ENCODE peak calls at places on chromosome 4, in ten cellular contexts. E, P, Y, S, G, M, U, A, T and F are unnamed samples.
A peak's percentile ranks its signal among the peaks of the same experiment; 100 is the strongest.

GRCh38 chr4:98583265-98583664 is 75.1 kb downstream of the TSPAN5 start:
- DNase-seq in E (no peak), P (no peak), Y (no peak), S (no peak), G (no peak), M (no peak), U (no peak), A (no peak), T (no peak), F (no peak)

GRCh38 chr4:159871141-159871540 is 768.3 kb downstream of the RAPGEF2 start:
- DNase-seq in E (no peak), P (peak; percentile 20), Y (no peak), S (no peak), G (no peak), M (no peak), U (no peak), A (no peak), T (no peak), F (no peak)

GRCh38 chr4:3337811-3338210 is 45.0 kb downstream of the RGS12 start:
- DNase-seq in E (no peak), P (no peak), Y (no peak), S (no peak), G (no peak), M (no peak), U (no peak), A (no peak), T (no peak), F (no peak)

GRCh38 chr4:2887343-2887742 is 43.7 kb downstream of the ADD1 start:
- DNase-seq in E (no peak), P (no peak), Y (no peak), S (no peak), G (no peak), M (no peak), U (no peak), A (no peak), T (peak; percentile 18), F (no peak)

GRCh38 chr4:44632089-44632488 is 19.3 kb downstream of the YIPF7 start:
- DNase-seq in E (no peak), P (no peak), Y (no peak), S (no peak), G (no peak), M (no peak), U (no peak), A (no peak), T (no peak), F (no peak)

GRCh38 chr4:140136509-140136908 is 17.5 kb downstream of the MAML3 start:
- DNase-seq in E (no peak), P (no peak), Y (no peak), S (peak; percentile 47), G (no peak), M (no peak), U (no peak), A (peak; percentile 63), T (no peak), F (no peak)

GRCh38 chr4:82268050-82268825 is 105.6 kb downstream of the HNRNPD start:
- DNase-seq in E (no peak), P (peak; percentile 36), Y (no peak), S (peak; percentile 62), G (no peak), M (peak; percentile 29), U (peak; percentile 65), A (peak; percentile 50), T (no peak), F (peak; percentile 28)

GRCh38 chr4:112029642-112030235 is 115.5 kb upstream of the FAM241A start:
- DNase-seq in E (no peak), P (no peak), Y (no peak), S (peak; percentile 10), G (no peak), M (no peak), U (no peak), A (no peak), T (no peak), F (no peak)

GRCh38 chr4:6093671-6094070 is 75.4 kb upstream of the C4orf50 start:
- DNase-seq in E (peak; percentile 39), P (no peak), Y (no peak), S (no peak), G (no peak), M (no peak), U (no peak), A (no peak), T (no peak), F (no peak)

DNA sequence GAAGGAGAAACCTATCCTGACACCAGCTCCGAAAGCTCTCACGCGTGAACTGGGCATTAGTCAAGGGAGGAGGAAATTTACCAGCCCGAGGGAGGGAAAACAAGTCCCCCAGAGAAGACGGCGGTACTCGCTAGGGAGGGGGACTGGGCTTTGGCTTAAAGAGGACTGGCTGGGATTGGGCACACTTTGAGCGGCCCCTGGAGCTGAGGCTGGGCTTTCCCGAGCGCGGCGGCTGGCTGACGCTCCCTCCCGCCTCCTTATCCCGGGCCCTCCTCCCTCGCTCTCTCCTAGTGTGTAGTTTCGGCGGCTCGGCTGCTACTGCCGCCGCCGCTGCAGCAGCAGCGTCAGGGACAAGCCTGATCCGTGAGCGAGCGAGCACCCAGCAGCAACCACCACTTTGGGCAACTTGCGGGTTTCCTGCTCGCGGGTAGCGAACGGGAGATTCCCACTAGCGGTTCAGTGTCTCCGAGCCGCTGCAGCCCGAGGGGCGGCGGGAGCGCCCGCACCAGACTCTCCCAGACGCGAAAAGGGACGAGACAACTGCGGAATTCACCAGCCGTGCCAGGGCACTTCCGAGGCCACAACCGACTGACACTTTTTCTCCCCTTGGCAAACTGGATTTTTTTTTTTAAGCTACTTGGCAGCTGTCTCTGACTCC is 677 bp upstream of the PCDH7 start:
- DNase-seq in E (peak; percentile 91), P (no peak), Y (no peak), S (peak; percentile 13), G (no peak), M (no peak), U (no peak), A (peak; percentile 68), T (peak; percentile 80), F (no peak)
- H3K4me3 ChIP-seq in E (peak overlapping the region; percentile 46), P (peak overlapping the region; percentile 62), Y (peak overlapping the region; percentile 43), S (peak overlapping the region; percentile 50), G (peak overlapping the region; percentile 60), M (no peak overlapping the region), U (peak overlapping the region; percentile 36), A (peak overlapping the region; percentile 78), T (peak overlapping the region; percentile 64), F (peak overlapping the region; percentile 95)

GRCh38 chr4:151641167-151641566 is 119.6 kb downstream of the GATB start:
- DNase-seq in E (no peak), P (no peak), Y (no peak), S (peak; percentile 87), G (peak; percentile 19), M (no peak), U (no peak), A (peak; percentile 33), T (no peak), F (peak; percentile 83)
- TF ChIP-seq CTCF in E (no peak), P (no peak), Y (no peak), S (no peak), G (no peak), M (no peak), U (no peak), A (no peak), T (no peak), F (no peak)

GRCh38 chr4:168651374-168651773 is 154.5 kb downstream of the PALLD start:
- DNase-seq in E (no peak), P (no peak), Y (no peak), S (no peak), G (no peak), M (no peak), U (no peak), A (no peak), T (no peak), F (no peak)

GRCh38 chr4:168652818-168653217 is 156.0 kb downstream of the PALLD start:
- DNase-seq in E (no peak), P (no peak), Y (no peak), S (no peak), G (no peak), M (no peak), U (no peak), A (no peak), T (no peak), F (no peak)

GRCh38 chr4:168648929-168649328 is 152.1 kb downstream of the PALLD start:
- DNase-seq in E (no peak), P (no peak), Y (no peak), S (peak; percentile 74), G (peak; percentile 53), M (no peak), U (no peak), A (peak; percentile 82), T (no peak), F (no peak)

GRCh38 chr4:168654206-168655174 is 157.6 kb downstream of the PALLD start:
- DNase-seq in E (no peak), P (no peak), Y (no peak), S (no peak), G (no peak), M (no peak), U (no peak), A (no peak), T (no peak), F (no peak)

GRCh38 chr4:168651864-168652263 is 155.0 kb downstream of the PALLD start:
- DNase-seq in E (no peak), P (no peak), Y (no peak), S (no peak), G (no peak), M (no peak), U (no peak), A (no peak), T (no peak), F (no peak)
- H3K4me3 ChIP-seq in E (no peak overlapping the region), P (no peak overlapping the region), Y (no peak overlapping the region), S (no peak overlapping the region), G (no peak overlapping the region), M (no peak overlapping the region), U (no peak overlapping the region), A (no peak overlapping the region), T (no peak overlapping the region), F (no peak overlapping the region)

GRCh38 chr4:5052424-5052702 is 1.1 kb downstream of the STK32B start:
- DNase-seq in E (no peak), P (no peak), Y (no peak), S (no peak), G (no peak), M (no peak), U (no peak), A (no peak), T (no peak), F (no peak)

GRCh38 chr4:5051210-5051691 is at the start of gene STK32B:
- DNase-seq in E (peak; percentile 92), P (peak; percentile 15), Y (peak; percentile 24), S (peak; percentile 85), G (no peak), M (no peak), U (no peak), A (peak; percentile 82), T (peak; percentile 90), F (peak; percentile 40)

GRCh38 chr4:5048721-5049120 is 2.6 kb upstream of the STK32B start:
- DNase-seq in E (peak; percentile 63), P (no peak), Y (no peak), S (no peak), G (no peak), M (no peak), U (no peak), A (no peak), T (no peak), F (no peak)

GRCh38 chr4:5051692-5052423 is 578 bp downstream of the STK32B start:
- DNase-seq in E (peak; percentile 86), P (no peak), Y (no peak), S (peak; percentile 40), G (no peak), M (no peak), U (no peak), A (peak; percentile 35), T (peak; percentile 82), F (no peak)

DNA sequence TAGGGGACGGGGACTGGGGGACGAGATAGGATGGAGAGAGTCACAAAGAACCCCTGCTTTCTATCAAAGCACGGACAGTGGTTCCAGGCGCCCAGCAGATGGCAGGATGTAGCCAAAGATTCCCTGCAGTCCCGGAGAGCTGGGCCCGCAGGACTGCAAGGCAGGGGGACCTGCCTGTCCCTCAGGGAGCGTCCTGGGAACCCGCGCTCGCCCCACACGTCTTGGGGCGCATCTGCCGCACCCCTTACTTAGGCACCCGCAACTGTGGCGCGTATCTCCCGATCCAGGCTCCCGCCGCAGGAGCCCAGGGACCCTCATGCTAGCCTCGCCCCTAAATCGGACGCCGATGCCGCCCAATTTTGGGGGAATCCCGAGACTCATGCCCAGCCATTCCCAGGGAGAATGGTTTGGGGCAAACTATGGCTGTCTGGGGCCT is 742 bp upstream of the STK32B start:
- DNase-seq in E (peak; percentile 93), P (peak; percentile 63), Y (peak; percentile 33), S (peak; percentile 81), G (no peak), M (peak; percentile 34), U (peak; percentile 72), A (peak; percentile 83), T (peak; percentile 88), F (peak; percentile 41)
- TF ChIP-seq CTCF in E (no peak), P (peak; percentile 77), Y (peak; percentile 55), S (peak; percentile 85), G (peak; percentile 86), M (peak; percentile 74), U (peak; percentile 43), A (peak; percentile 85), T (peak; percentile 76), F (peak; percentile 88)